ENCODE peak calls at places on chromosomes 13 and 19, in five cellular contexts. V, S, B, T and R are unnamed samples.
A peak's percentile ranks its signal among the peaks of the same experiment; 100 is the strongest.

GRCh38 chr19:3276341-3276799 is 51.9 kb downstream of the CELF5 start:
- DNase-seq in V (no peak), T (no peak), S (no peak), B (peak; percentile 34), R (no peak)

GRCh38 chr19:15372470-15372869 is 7.1 kb downstream of the AKAP8 start:
- DNase-seq in B (no peak), T (no peak), S (no peak), V (no peak), R (no peak)

GRCh38 chr13:44576396-44577235 is 486 bp upstream of the TSC22D1 start:
- DNase-seq in V (no peak), T (no peak), S (no peak), B (peak; percentile 34), R (no peak)

GRCh38 chr19:43420954-43421353 is 6.3 kb downstream of the TEX101 start:
- DNase-seq in S (no peak), V (no peak), B (peak; percentile 9), T (no peak), R (no peak)

GRCh38 chr19:28454083-28454482 is 758.9 kb downstream of the UQCRFS1 start:
- DNase-seq in S (no peak), B (no peak), V (no peak), T (no peak), R (no peak)

GRCh38 chr13:97978661-97979450 is 25.4 kb downstream of the IPO5 start:
- DNase-seq in S (no peak), V (no peak), B (no peak), T (peak; percentile 15), R (no peak)

GRCh38 chr13:112783946-112784500 is 94.2 kb downstream of the ATP11A start:
- DNase-seq in S (no peak), B (peak; percentile 16), T (no peak), V (no peak), R (no peak)

GRCh38 chr13:111328803-111329410 is 8.5 kb downstream of the TEX29 start:
- DNase-seq in V (no peak), S (no peak), T (no peak), B (no peak), R (no peak)

GRCh38 chr19:57438925-57439324 is 3.8 kb downstream of the ZNF749 start:
- DNase-seq in V (no peak), T (no peak), S (no peak), B (no peak), R (no peak)

GRCh38 chr13:61286148-61286745 is 129.4 kb downstream of the PCDH20 start:
- DNase-seq in S (no peak), B (peak; percentile 27), T (no peak), V (no peak), R (no peak)

GRCh38 chr19:55386515-55386947 is 799 bp downstream of the RPL28 start:
- DNase-seq in S (no peak), V (no peak), B (no peak), T (no peak), R (no peak)

GRCh38 chr13:20193142-20193923 is 595 bp upstream of the GJB2 start:
- DNase-seq in S (no peak), V (no peak), B (no peak), T (no peak), R (no peak)

GRCh38 chr13:20192470-20193141 is at the start of gene GJB2:
- DNase-seq in V (no peak), S (no peak), B (peak; percentile 48), T (no peak), R (no peak)

GRCh38 chr13:20190481-20191310 is 2.0 kb downstream of the GJB2 start:
- DNase-seq in T (peak; percentile 54), B (no peak), V (peak; percentile 26), S (peak; percentile 39), R (no peak)

GRCh38 chr13:20191311-20191901 is 1.3 kb downstream of the GJB2 start:
- DNase-seq in T (no peak), S (no peak), B (no peak), V (no peak), R (no peak)

GRCh38 chr13:20191902-20192469 is 752 bp downstream of the GJB2 start:
- DNase-seq in S (no peak), T (peak; percentile 15), B (peak; percentile 53), V (no peak), R (no peak)
- TF ChIP-seq CTCF in S (no peak), T (no peak), B (no peak), V (no peak), R (no peak)

DNA sequence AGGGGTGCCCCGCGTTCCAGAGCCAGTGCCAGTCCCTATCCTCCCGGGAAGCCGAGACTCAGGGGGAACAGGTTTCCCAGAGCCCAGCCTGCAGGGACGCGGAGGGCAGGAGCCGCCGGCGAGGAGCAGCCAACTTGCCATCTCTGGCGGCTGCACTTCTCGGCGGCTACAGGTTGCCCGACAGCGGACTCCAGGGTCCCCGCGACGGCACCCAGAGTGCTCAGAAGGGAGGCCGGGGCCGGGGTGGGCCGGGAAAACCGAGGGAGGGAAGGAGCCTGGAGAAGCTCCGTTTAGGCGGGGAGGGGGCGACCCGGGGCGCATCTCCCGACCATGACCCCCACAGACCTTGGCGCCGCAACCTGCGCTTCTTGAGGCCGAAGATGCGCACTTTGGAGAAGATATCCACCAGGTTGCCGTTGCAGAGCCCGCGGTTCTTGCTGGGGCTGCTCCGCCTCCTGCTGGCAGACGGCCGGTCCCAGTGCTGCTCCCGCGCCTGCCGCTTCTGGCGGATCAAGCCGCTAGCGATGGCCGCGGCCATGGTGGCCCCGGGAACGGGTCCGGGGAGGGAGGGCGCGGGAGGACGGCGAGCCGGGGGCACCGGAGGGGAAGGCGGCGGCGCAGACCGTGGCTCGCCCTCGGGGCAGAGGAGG is 463.8 kb downstream of the ITGBL1 start:
- DNase-seq in B (no peak), S (no peak), V (no peak), T (no peak), R (no peak)
- TF ChIP-seq CTCF in B (no peak), S (peak; percentile 8), V (peak; percentile 30), T (peak; percentile 10), R (peak; percentile 26)

GRCh38 chr13:46716821-46717220 is 80.1 kb downstream of the ESD start:
- DNase-seq in S (no peak), T (no peak), B (no peak), V (no peak), R (no peak)

GRCh38 chr13:46717275-46717674 is 79.7 kb downstream of the ESD start:
- DNase-seq in B (no peak), S (no peak), T (no peak), V (no peak), R (no peak)

GRCh38 chr13:46726347-46726746 is 70.6 kb downstream of the ESD start:
- DNase-seq in B (no peak), T (no peak), V (no peak), S (no peak), R (no peak)

GRCh38 chr13:46720189-46720588 is 76.8 kb downstream of the ESD start:
- DNase-seq in B (no peak), V (no peak), T (no peak), S (no peak), R (no peak)

DNA sequence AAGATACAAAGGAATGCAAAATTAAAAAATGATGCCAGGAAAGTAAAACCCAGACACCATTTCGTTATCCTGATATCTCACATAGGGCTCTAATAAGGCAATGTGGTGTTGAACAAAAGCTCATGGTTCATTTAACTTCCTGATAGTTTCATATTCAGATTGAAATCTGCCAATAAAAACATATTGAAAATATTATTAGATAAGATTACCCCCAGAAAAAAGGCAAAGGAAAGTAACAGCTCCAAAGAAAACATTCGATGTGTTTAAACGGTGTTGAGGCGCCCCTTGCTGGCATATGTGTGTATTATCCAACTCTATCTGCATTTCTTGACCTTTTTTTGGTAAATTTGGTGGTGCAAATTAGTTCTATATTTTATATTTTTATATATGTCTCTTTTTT is 75.9 kb downstream of the ESD start:
- DNase-seq in B (peak; percentile 53), S (peak; percentile 16), V (no peak), T (peak; percentile 65), R (peak; percentile 12)
- TF ChIP-seq CTCF in B (peak; percentile 68), S (peak; percentile 66), V (peak; percentile 49), T (peak; percentile 52), R (peak; percentile 62)

GRCh38 chr19:17236414-17236716 is 9.4 kb downstream of the NR2F6 start:
- DNase-seq in B (no peak), S (no peak), V (no peak), T (no peak), R (no peak)

GRCh38 chr19:17234911-17235617 is 9.0 kb downstream of the OCEL1 start:
- DNase-seq in V (no peak), T (peak; percentile 49), S (no peak), B (peak; percentile 68), R (no peak)

GRCh38 chr19:17237747-17238706 is 7.7 kb downstream of the NR2F6 start:
- DNase-seq in B (no peak), V (no peak), T (no peak), S (no peak), R (no peak)

GRCh38 chr19:17236831-17237543 is 8.7 kb downstream of the NR2F6 start:
- DNase-seq in S (no peak), V (no peak), T (no peak), B (no peak), R (no peak)

DNA sequence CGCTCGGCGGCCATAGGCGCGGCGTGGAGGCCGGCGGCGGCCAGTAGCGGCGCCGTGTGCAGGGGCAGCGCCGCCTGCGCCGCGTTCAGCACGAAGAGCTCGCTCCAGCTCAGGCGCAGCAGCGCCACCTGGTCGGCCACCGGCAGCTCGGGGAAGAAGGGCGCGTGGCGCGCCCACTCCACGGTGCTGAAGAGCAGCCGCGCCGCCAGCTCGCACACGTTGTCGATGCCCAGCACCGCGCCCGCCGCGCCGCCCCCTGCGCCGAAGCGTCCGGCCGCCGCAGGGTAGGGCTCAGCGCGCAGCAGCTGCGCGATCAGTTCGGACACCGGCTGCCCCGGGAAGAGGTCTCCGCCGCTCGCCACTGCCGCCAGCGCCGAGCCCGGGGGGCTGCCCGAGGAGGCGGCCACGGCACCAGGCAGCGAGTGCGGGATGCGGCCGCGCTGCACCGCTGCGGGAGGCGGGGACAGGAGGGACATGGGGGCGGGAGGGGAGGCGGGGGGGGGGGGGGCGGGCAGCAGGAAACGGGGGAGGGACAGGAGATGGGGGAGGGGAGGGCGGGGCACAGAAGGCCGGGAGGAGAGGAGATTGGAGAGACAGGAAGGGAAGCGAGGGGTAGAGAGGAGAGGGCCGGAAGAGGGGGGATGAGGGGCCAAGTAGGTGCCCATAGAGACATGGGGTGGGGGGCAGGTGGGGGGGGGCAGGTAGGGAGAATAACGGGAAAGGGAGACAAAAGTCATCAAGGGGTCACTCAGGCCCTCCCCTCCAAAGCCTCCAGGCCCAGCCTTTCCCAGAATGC is 9.8 kb downstream of the OCEL1 start:
- DNase-seq in V (no peak), S (peak; percentile 36), B (peak; percentile 77), T (peak; percentile 78), R (no peak)
- TF ChIP-seq CTCF in V (peak; percentile 69), S (peak; percentile 41), B (no peak), T (peak; percentile 26), R (peak; percentile 42)

DNA sequence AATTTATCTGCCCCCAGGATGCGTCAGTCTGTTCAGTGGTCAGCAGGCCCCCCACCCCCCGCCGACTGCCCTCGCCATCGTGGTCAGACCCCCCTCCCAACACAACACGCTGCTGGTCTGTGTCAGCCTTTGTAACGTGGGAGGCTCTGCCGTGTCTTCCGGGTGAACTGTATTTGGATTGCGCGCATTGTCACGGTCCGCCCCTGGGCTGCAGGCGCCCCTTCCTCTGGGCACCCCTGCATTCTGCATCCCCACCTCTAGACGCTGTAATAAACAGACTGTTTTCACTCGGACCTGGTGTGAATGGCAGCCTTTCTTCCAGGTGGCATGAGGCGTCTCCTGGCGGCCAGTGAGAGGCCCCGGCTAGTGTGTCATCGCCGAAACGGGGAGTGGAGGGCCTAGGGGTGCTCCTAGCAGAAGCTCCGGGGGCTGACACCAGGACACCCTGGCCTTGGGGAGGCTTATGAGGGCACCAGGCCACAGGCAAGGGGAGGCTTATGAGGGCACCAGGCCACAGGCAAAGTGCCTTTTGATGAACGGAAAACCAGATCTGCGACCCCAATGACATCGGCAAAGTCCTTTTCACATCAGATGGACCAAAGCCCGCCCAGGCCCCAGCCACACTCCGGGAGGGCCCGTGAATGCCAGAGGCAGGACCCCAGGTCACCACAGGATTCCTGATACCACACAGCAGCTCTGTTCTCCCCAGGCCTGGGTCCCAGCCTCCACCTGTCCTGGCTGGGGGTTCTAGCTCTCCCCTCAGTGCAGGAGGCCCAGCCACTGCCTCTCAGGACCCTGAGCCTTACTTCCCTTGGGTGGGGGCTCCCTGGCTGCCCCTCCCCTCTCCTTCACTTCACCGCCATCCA is 3.6 kb downstream of the PLEKHJ1 start:
- DNase-seq in S (no peak), T (no peak), V (no peak), B (no peak), R (no peak)
- TF ChIP-seq CTCF in S (no peak), T (no peak), V (no peak), B (no peak), R (no peak)